ENCODE peak calls at places on chromosomes 16 and 17, in six cellular contexts. One of them, this sample, is unnamed.

GRCh38 chr17:44830359-44831269 is 527 bp upstream of the GJC1 start:
- DNase-seq in mammary epithelial cell: no peak
- DNase-seq in fibroblast of mammary gland: no peak
- DNase-seq in IMR-90: no peak
- DNase-seq in A549: peak; percentile 59
- DNase-seq in kidney epithelial cell: no peak
- DNase-seq in this sample: peak; percentile 41

GRCh38 chr17:8836821-8837426 is 30.6 kb downstream of the PIK3R6 start:
- DNase-seq in mammary epithelial cell: no peak
- DNase-seq in fibroblast of mammary gland: no peak
- DNase-seq in IMR-90: no peak
- DNase-seq in A549: no peak
- DNase-seq in kidney epithelial cell: peak; percentile 25
- DNase-seq in this sample: no peak

GRCh38 chr17:4206945-4207344 is 56.8 kb downstream of the ANKFY1 start:
- DNase-seq in mammary epithelial cell: no peak
- DNase-seq in fibroblast of mammary gland: peak; percentile 41
- DNase-seq in IMR-90: no peak
- DNase-seq in A549: no peak
- DNase-seq in kidney epithelial cell: no peak
- DNase-seq in this sample: no peak

GRCh38 chr17:69525920-69526841 is 111.7 kb downstream of the MAP2K6 start:
- DNase-seq in mammary epithelial cell: peak; percentile 52
- DNase-seq in fibroblast of mammary gland: peak; percentile 73
- DNase-seq in IMR-90: peak; percentile 71
- DNase-seq in A549: peak; percentile 74
- DNase-seq in kidney epithelial cell: no peak
- DNase-seq in this sample: peak; percentile 68

GRCh38 chr16:85613609-85614337 is 651 bp downstream of the GSE1 start:
- DNase-seq in mammary epithelial cell: no peak
- DNase-seq in fibroblast of mammary gland: no peak
- DNase-seq in IMR-90: no peak
- DNase-seq in A549: peak; percentile 58
- DNase-seq in kidney epithelial cell: no peak
- DNase-seq in this sample: no peak

GRCh38 chr16:54240180-54241125 is 46.1 kb downstream of the IRX3 start:
- DNase-seq in mammary epithelial cell: no peak
- DNase-seq in fibroblast of mammary gland: peak; percentile 48
- DNase-seq in IMR-90: no peak
- DNase-seq in A549: no peak
- DNase-seq in kidney epithelial cell: no peak
- DNase-seq in this sample: peak; percentile 94

GRCh38 chr17:4548721-4549531 is 6.3 kb downstream of the MYBBP1A start:
- DNase-seq in mammary epithelial cell: peak; percentile 39
- DNase-seq in fibroblast of mammary gland: no peak
- DNase-seq in IMR-90: peak; percentile 18
- DNase-seq in A549: no peak
- DNase-seq in kidney epithelial cell: no peak
- DNase-seq in this sample: no peak

GRCh38 chr16:13150181-13150885 is 248.9 kb downstream of the SHISA9 start:
- DNase-seq in mammary epithelial cell: no peak
- DNase-seq in fibroblast of mammary gland: no peak
- DNase-seq in IMR-90: no peak
- DNase-seq in A549: no peak
- DNase-seq in kidney epithelial cell: no peak
- DNase-seq in this sample: no peak

GRCh38 chr16:82808036-82808435 is 181.3 kb downstream of the CDH13 start:
- DNase-seq in mammary epithelial cell: no peak
- DNase-seq in fibroblast of mammary gland: no peak
- DNase-seq in IMR-90: no peak
- DNase-seq in A549: no peak
- DNase-seq in kidney epithelial cell: no peak
- DNase-seq in this sample: no peak

GRCh38 chr17:71764507-71764906 is 356.3 kb upstream of the SOX9 start:
- DNase-seq in mammary epithelial cell: no peak
- DNase-seq in fibroblast of mammary gland: no peak
- DNase-seq in IMR-90: no peak
- DNase-seq in A549: peak; percentile 46
- DNase-seq in kidney epithelial cell: no peak
- DNase-seq in this sample: no peak

GRCh38 chr17:835263-835662 is 53.1 kb downstream of the MRM3 start:
- DNase-seq in mammary epithelial cell: peak; percentile 80
- DNase-seq in fibroblast of mammary gland: peak; percentile 99
- DNase-seq in IMR-90: peak; percentile 95
- DNase-seq in A549: no peak
- DNase-seq in kidney epithelial cell: peak; percentile 84
- DNase-seq in this sample: peak; percentile 100

GRCh38 chr16:27723711-27724490 is 174.0 kb downstream of the KATNIP start:
- DNase-seq in mammary epithelial cell: no peak
- DNase-seq in fibroblast of mammary gland: no peak
- DNase-seq in IMR-90: no peak
- DNase-seq in A549: no peak
- DNase-seq in kidney epithelial cell: no peak
- DNase-seq in this sample: no peak

GRCh38 chr16:525520-526180 is 1.9 kb upstream of the CAPN15 start:
- DNase-seq in mammary epithelial cell: peak; percentile 93
- DNase-seq in fibroblast of mammary gland: peak; percentile 91
- DNase-seq in IMR-90: peak; percentile 92
- DNase-seq in A549: peak; percentile 72
- DNase-seq in kidney epithelial cell: peak; percentile 93
- DNase-seq in this sample: peak; percentile 82

GRCh38 chr17:77324227-77324626 is 183.5 kb downstream of the SEC14L1 start:
- DNase-seq in mammary epithelial cell: no peak
- DNase-seq in fibroblast of mammary gland: no peak
- DNase-seq in IMR-90: no peak
- DNase-seq in A549: no peak
- DNase-seq in kidney epithelial cell: no peak
- DNase-seq in this sample: no peak

GRCh38 chr17:37742114-37742761 is 2.6 kb downstream of the HNF1B start:
- DNase-seq in mammary epithelial cell: peak; percentile 16
- DNase-seq in fibroblast of mammary gland: no peak
- DNase-seq in IMR-90: peak; percentile 20
- DNase-seq in A549: peak; percentile 59
- DNase-seq in kidney epithelial cell: no peak
- DNase-seq in this sample: no peak

GRCh38 chr16:65117701-65118448 is 4.0 kb downstream of the CDH11 start:
- DNase-seq in mammary epithelial cell: peak; percentile 46
- DNase-seq in fibroblast of mammary gland: peak; percentile 87
- DNase-seq in IMR-90: peak; percentile 90
- DNase-seq in A549: peak; percentile 70
- DNase-seq in kidney epithelial cell: peak; percentile 26
- DNase-seq in this sample: peak; percentile 86

GRCh38 chr17:42133461-42134041 is 10.9 kb downstream of the HSPB9 start:
- DNase-seq in mammary epithelial cell: peak; percentile 19
- DNase-seq in fibroblast of mammary gland: no peak
- DNase-seq in IMR-90: no peak
- DNase-seq in A549: no peak
- DNase-seq in kidney epithelial cell: no peak
- DNase-seq in this sample: no peak

GRCh38 chr17:62653002-62653830 is 25.7 kb downstream of the MRC2 start:
- DNase-seq in mammary epithelial cell: no peak
- DNase-seq in fibroblast of mammary gland: peak; percentile 76
- DNase-seq in IMR-90: peak; percentile 31
- DNase-seq in A549: peak; percentile 69
- DNase-seq in kidney epithelial cell: no peak
- DNase-seq in this sample: peak; percentile 58

GRCh38 chr16:66473654-66474519 is 46.8 kb downstream of the BEAN1 start:
- DNase-seq in mammary epithelial cell: peak; percentile 52
- DNase-seq in fibroblast of mammary gland: no peak
- DNase-seq in IMR-90: no peak
- DNase-seq in A549: no peak
- DNase-seq in kidney epithelial cell: no peak
- DNase-seq in this sample: no peak

GRCh38 chr17:82281502-82282238 is 8.2 kb upstream of the CSNK1D start:
- DNase-seq in mammary epithelial cell: peak; percentile 92
- DNase-seq in fibroblast of mammary gland: peak; percentile 58
- DNase-seq in IMR-90: peak; percentile 33
- DNase-seq in A549: peak; percentile 54
- DNase-seq in kidney epithelial cell: no peak
- DNase-seq in this sample: no peak

GRCh38 chr16:49619811-49620157 is 236.1 kb downstream of the ZNF423 start:
- DNase-seq in mammary epithelial cell: no peak
- DNase-seq in fibroblast of mammary gland: no peak
- DNase-seq in IMR-90: no peak
- DNase-seq in A549: no peak
- DNase-seq in kidney epithelial cell: no peak
- DNase-seq in this sample: no peak

GRCh38 chr16:84514874-84515835 is 10.7 kb upstream of the MEAK7 start:
- DNase-seq in mammary epithelial cell: no peak
- DNase-seq in fibroblast of mammary gland: no peak
- DNase-seq in IMR-90: no peak
- DNase-seq in A549: no peak
- DNase-seq in kidney epithelial cell: no peak
- DNase-seq in this sample: no peak

GRCh38 chr17:43570518-43570928 is 24.4 kb upstream of the ETV4 start:
- DNase-seq in mammary epithelial cell: peak; percentile 95
- DNase-seq in fibroblast of mammary gland: peak; percentile 93
- DNase-seq in IMR-90: peak; percentile 86
- DNase-seq in A549: peak; percentile 43
- DNase-seq in kidney epithelial cell: peak; percentile 92
- DNase-seq in this sample: peak; percentile 68

GRCh38 chr17:39152134-39152884 is 872 bp upstream of the PLXDC1 start:
- DNase-seq in mammary epithelial cell: no peak
- DNase-seq in fibroblast of mammary gland: no peak
- DNase-seq in IMR-90: no peak
- DNase-seq in A549: no peak
- DNase-seq in kidney epithelial cell: no peak
- DNase-seq in this sample: no peak

GRCh38 chr17:39150104-39150634 is 1.3 kb downstream of the PLXDC1 start:
- DNase-seq in mammary epithelial cell: no peak
- DNase-seq in fibroblast of mammary gland: no peak
- DNase-seq in IMR-90: no peak
- DNase-seq in A549: no peak
- DNase-seq in kidney epithelial cell: no peak
- DNase-seq in this sample: no peak

GRCh38 chr17:39153541-39154111 is 2.2 kb upstream of the PLXDC1 start:
- DNase-seq in mammary epithelial cell: peak; percentile 78
- DNase-seq in fibroblast of mammary gland: peak; percentile 86
- DNase-seq in IMR-90: peak; percentile 88
- DNase-seq in A549: peak; percentile 90
- DNase-seq in kidney epithelial cell: no peak
- DNase-seq in this sample: peak; percentile 87

GRCh38 chr17:39150795-39151679 is at the start of gene PLXDC1:
- DNase-seq in mammary epithelial cell: no peak
- DNase-seq in fibroblast of mammary gland: no peak
- DNase-seq in IMR-90: no peak
- DNase-seq in A549: no peak
- DNase-seq in kidney epithelial cell: no peak
- DNase-seq in this sample: no peak

GRCh38 chr17:39151680-39152058 is 232 bp upstream of the PLXDC1 start:
- DNase-seq in mammary epithelial cell: no peak
- DNase-seq in fibroblast of mammary gland: no peak
- DNase-seq in IMR-90: no peak
- DNase-seq in A549: no peak
- DNase-seq in kidney epithelial cell: no peak
- DNase-seq in this sample: no peak
- H3K4me3 ChIP-seq in mammary epithelial cell: no peak overlapping the region
- H3K4me3 ChIP-seq in fibroblast of mammary gland: no peak overlapping the region
- H3K4me3 ChIP-seq in IMR-90: no peak overlapping the region
- H3K4me3 ChIP-seq in A549: no peak overlapping the region
- H3K4me3 ChIP-seq in kidney epithelial cell: peak overlapping the region; percentile 19
- H3K4me3 ChIP-seq in this sample: peak overlapping the region; percentile 31

GRCh38 chr16:31129568-31130335 is 5.8 kb downstream of the PRSS8 start:
- DNase-seq in mammary epithelial cell: peak; percentile 19
- DNase-seq in fibroblast of mammary gland: peak; percentile 61
- DNase-seq in IMR-90: no peak
- DNase-seq in A549: no peak
- DNase-seq in kidney epithelial cell: no peak
- DNase-seq in this sample: no peak
- TF ChIP-seq CTCF in mammary epithelial cell: peak; percentile 36
- TF ChIP-seq CTCF in fibroblast of mammary gland: peak; percentile 17
- TF ChIP-seq CTCF in IMR-90: no peak
- TF ChIP-seq CTCF in A549: no peak
- TF ChIP-seq CTCF in kidney epithelial cell: no peak
- TF ChIP-seq CTCF in this sample: no peak

DNA sequence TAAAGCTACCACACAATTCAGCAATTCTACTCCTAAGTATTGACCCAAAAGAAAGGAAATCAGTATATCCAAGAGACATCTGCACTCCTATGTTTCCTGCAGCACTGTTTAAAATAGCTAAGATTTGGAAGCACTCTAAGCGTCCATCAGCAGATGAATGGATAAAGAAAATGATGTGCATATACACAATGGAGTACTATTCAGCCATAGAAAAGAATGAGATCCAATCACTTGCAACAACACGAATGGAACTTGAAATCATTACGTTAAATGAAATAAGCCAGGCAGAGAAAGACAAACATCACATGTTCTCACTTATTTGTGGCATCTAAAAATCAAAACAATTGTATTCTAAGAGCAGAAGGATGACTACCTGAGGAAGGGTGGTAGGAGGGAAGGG is 1.5 kb downstream of the SLFN11 start:
- DNase-seq in mammary epithelial cell: no peak
- DNase-seq in fibroblast of mammary gland: no peak
- DNase-seq in IMR-90: no peak
- DNase-seq in A549: no peak
- DNase-seq in kidney epithelial cell: no peak
- DNase-seq in this sample: no peak
- H3K4me3 ChIP-seq in mammary epithelial cell: no peak overlapping the region
- H3K4me3 ChIP-seq in fibroblast of mammary gland: peak overlapping the region; percentile 82
- H3K4me3 ChIP-seq in IMR-90: no peak overlapping the region
- H3K4me3 ChIP-seq in A549: no peak overlapping the region
- H3K4me3 ChIP-seq in kidney epithelial cell: no peak overlapping the region
- H3K4me3 ChIP-seq in this sample: no peak overlapping the region

GRCh38 chr17:56505154-56505756 is 88.2 kb upstream of the NOG start:
- DNase-seq in mammary epithelial cell: no peak
- DNase-seq in fibroblast of mammary gland: no peak
- DNase-seq in IMR-90: no peak
- DNase-seq in A549: peak; percentile 38
- DNase-seq in kidney epithelial cell: no peak
- DNase-seq in this sample: no peak

GRCh38 chr17:56497132-56497531 is 96.4 kb upstream of the NOG start:
- DNase-seq in mammary epithelial cell: no peak
- DNase-seq in fibroblast of mammary gland: no peak
- DNase-seq in IMR-90: no peak
- DNase-seq in A549: no peak
- DNase-seq in kidney epithelial cell: no peak
- DNase-seq in this sample: no peak

GRCh38 chr17:56502120-56502519 is 91.4 kb upstream of the NOG start:
- DNase-seq in mammary epithelial cell: no peak
- DNase-seq in fibroblast of mammary gland: no peak
- DNase-seq in IMR-90: no peak
- DNase-seq in A549: no peak
- DNase-seq in kidney epithelial cell: no peak
- DNase-seq in this sample: no peak

DNA sequence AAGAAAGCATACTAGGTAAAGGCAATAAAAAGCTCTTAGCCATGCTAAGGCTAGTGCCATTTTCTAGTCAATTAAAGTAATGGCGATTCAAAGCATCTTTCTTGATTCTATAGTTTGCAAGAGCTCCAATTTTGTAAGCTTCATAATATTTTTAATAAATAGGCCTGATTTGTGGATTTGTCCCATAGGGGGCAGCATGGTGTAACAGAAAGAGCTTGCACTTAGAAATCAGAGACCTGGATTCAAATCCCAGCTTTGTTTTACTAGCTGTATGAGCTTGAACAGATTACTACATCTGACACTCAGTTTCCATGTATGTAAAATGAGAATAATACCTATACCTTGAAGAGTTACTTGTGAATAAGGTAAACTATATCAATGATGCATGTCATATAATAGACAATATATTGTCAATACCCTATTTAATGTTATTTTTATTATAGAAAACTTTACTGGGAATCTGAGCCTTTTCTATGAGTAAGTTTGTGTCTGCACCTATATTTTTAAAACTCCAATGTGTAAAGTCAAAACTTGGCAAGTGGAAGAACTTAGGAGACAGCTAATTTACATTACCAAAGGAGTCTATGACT is 93.6 kb upstream of the NOG start:
- DNase-seq in mammary epithelial cell: peak; percentile 23
- DNase-seq in fibroblast of mammary gland: peak; percentile 43
- DNase-seq in IMR-90: peak; percentile 37
- DNase-seq in A549: peak; percentile 66
- DNase-seq in kidney epithelial cell: no peak
- DNase-seq in this sample: peak; percentile 21
- TF ChIP-seq CTCF in mammary epithelial cell: peak; percentile 54
- TF ChIP-seq CTCF in fibroblast of mammary gland: peak; percentile 52
- TF ChIP-seq CTCF in IMR-90: peak; percentile 54
- TF ChIP-seq CTCF in A549: peak; percentile 73
- TF ChIP-seq CTCF in kidney epithelial cell: peak; percentile 41
- TF ChIP-seq CTCF in this sample: peak; percentile 48